ENCODE peak calls at places on chromosomes 1 and 21, in eight cellular contexts. One of them, this sample, is unnamed.

GRCh38 chr1:57922130-57922529 is 498.3 kb upstream of the DAB1 start:
- DNase-seq in GOT3: no peak
- DNase-seq in GF-D8: no peak
- DNase-seq in ELR: no peak
- DNase-seq in neural crest cell: no peak
- DNase-seq in AG09309: no peak
- DNase-seq in endothelial cell: no peak
- DNase-seq in mesendoderm: no peak
- DNase-seq in this sample: no peak

GRCh38 chr1:28170036-28170596 is 6.4 kb downstream of the PTAFR start:
- DNase-seq in GOT3: no peak
- DNase-seq in GF-D8: no peak
- DNase-seq in ELR: no peak
- DNase-seq in neural crest cell: no peak
- DNase-seq in AG09309: no peak
- DNase-seq in endothelial cell: no peak
- DNase-seq in mesendoderm: no peak
- DNase-seq in this sample: no peak

GRCh38 chr1:161439280-161440232 is 65.7 kb upstream of the FCGR2A start:
- DNase-seq in GOT3: no peak
- DNase-seq in GF-D8: no peak
- DNase-seq in ELR: peak
- DNase-seq in neural crest cell: peak
- DNase-seq in AG09309: no peak
- DNase-seq in endothelial cell: no peak
- DNase-seq in mesendoderm: peak
- DNase-seq in this sample: no peak

GRCh38 chr1:201528631-201529260 is 10.2 kb upstream of the NAV1 start:
- DNase-seq in GOT3: no peak
- DNase-seq in GF-D8: no peak
- DNase-seq in ELR: peak
- DNase-seq in neural crest cell: no peak
- DNase-seq in AG09309: no peak
- DNase-seq in endothelial cell: no peak
- DNase-seq in mesendoderm: no peak
- DNase-seq in this sample: no peak

GRCh38 chr1:1359668-1360468 is 1.5 kb upstream of the MXRA8 start:
- DNase-seq in GOT3: no peak
- DNase-seq in GF-D8: no peak
- DNase-seq in ELR: peak
- DNase-seq in neural crest cell: no peak
- DNase-seq in AG09309: peak
- DNase-seq in endothelial cell: no peak
- DNase-seq in mesendoderm: no peak
- DNase-seq in this sample: no peak

GRCh38 chr1:228478326-228478725 is 8.9 kb upstream of the RNF187 start:
- DNase-seq in GOT3: no peak
- DNase-seq in GF-D8: no peak
- DNase-seq in ELR: no peak
- DNase-seq in neural crest cell: no peak
- DNase-seq in AG09309: no peak
- DNase-seq in endothelial cell: no peak
- DNase-seq in mesendoderm: peak
- DNase-seq in this sample: no peak

GRCh38 chr1:30785714-30786113 is 28.1 kb upstream of the LAPTM5 start:
- DNase-seq in GOT3: no peak
- DNase-seq in GF-D8: no peak
- DNase-seq in ELR: no peak
- DNase-seq in neural crest cell: no peak
- DNase-seq in AG09309: no peak
- DNase-seq in endothelial cell: no peak
- DNase-seq in mesendoderm: no peak
- DNase-seq in this sample: no peak

GRCh38 chr1:158799689-158800088 is 18.7 kb upstream of the OR6N2 start:
- DNase-seq in GOT3: no peak
- DNase-seq in GF-D8: no peak
- DNase-seq in ELR: no peak
- DNase-seq in neural crest cell: no peak
- DNase-seq in AG09309: no peak
- DNase-seq in endothelial cell: no peak
- DNase-seq in mesendoderm: no peak
- DNase-seq in this sample: no peak

GRCh38 chr1:163747261-163747660 is 425.5 kb downstream of the NUF2 start:
- DNase-seq in GOT3: no peak
- DNase-seq in GF-D8: no peak
- DNase-seq in ELR: no peak
- DNase-seq in neural crest cell: no peak
- DNase-seq in AG09309: no peak
- DNase-seq in endothelial cell: no peak
- DNase-seq in mesendoderm: peak
- DNase-seq in this sample: no peak

GRCh38 chr1:197327776-197328364 is 59.8 kb downstream of the CRB1 start:
- DNase-seq in GOT3: no peak
- DNase-seq in GF-D8: no peak
- DNase-seq in ELR: peak
- DNase-seq in neural crest cell: no peak
- DNase-seq in AG09309: no peak
- DNase-seq in endothelial cell: no peak
- DNase-seq in mesendoderm: no peak
- DNase-seq in this sample: no peak

GRCh38 chr1:29469457-29469856 is 233.1 kb downstream of the PTPRU start:
- DNase-seq in GOT3: no peak
- DNase-seq in GF-D8: no peak
- DNase-seq in ELR: no peak
- DNase-seq in neural crest cell: no peak
- DNase-seq in AG09309: no peak
- DNase-seq in endothelial cell: no peak
- DNase-seq in mesendoderm: no peak
- DNase-seq in this sample: no peak

GRCh38 chr1:228459091-228459993 is 27.8 kb upstream of the RNF187 start:
- DNase-seq in GOT3: no peak
- DNase-seq in GF-D8: no peak
- DNase-seq in ELR: peak
- DNase-seq in neural crest cell: peak
- DNase-seq in AG09309: peak
- DNase-seq in endothelial cell: peak
- DNase-seq in mesendoderm: peak
- DNase-seq in this sample: peak

GRCh38 chr1:84365225-84366221 is 32.8 kb upstream of the DNASE2B start:
- DNase-seq in GOT3: no peak
- DNase-seq in GF-D8: no peak
- DNase-seq in ELR: peak
- DNase-seq in neural crest cell: no peak
- DNase-seq in AG09309: peak
- DNase-seq in endothelial cell: no peak
- DNase-seq in mesendoderm: no peak
- DNase-seq in this sample: peak

GRCh38 chr1:61975621-61976020 is 219.0 kb upstream of the L1TD1 start:
- DNase-seq in GOT3: no peak
- DNase-seq in GF-D8: no peak
- DNase-seq in ELR: no peak
- DNase-seq in neural crest cell: no peak
- DNase-seq in AG09309: no peak
- DNase-seq in endothelial cell: no peak
- DNase-seq in mesendoderm: peak
- DNase-seq in this sample: no peak

GRCh38 chr1:178374016-178374415 is 122.7 kb downstream of the CLEC20A start:
- DNase-seq in GOT3: no peak
- DNase-seq in GF-D8: no peak
- DNase-seq in ELR: no peak
- DNase-seq in neural crest cell: no peak
- DNase-seq in AG09309: no peak
- DNase-seq in endothelial cell: no peak
- DNase-seq in mesendoderm: peak
- DNase-seq in this sample: no peak

GRCh38 chr1:184929711-184930202 is 44.6 kb downstream of the NIBAN1 start:
- DNase-seq in GOT3: no peak
- DNase-seq in GF-D8: no peak
- DNase-seq in ELR: no peak
- DNase-seq in neural crest cell: no peak
- DNase-seq in AG09309: no peak
- DNase-seq in endothelial cell: peak
- DNase-seq in mesendoderm: no peak
- DNase-seq in this sample: no peak

GRCh38 chr1:119449964-119450363 is 35.0 kb downstream of the HSD3B2 start:
- DNase-seq in GOT3: no peak
- DNase-seq in GF-D8: no peak
- DNase-seq in ELR: peak
- DNase-seq in neural crest cell: no peak
- DNase-seq in AG09309: no peak
- DNase-seq in endothelial cell: no peak
- DNase-seq in mesendoderm: peak
- DNase-seq in this sample: no peak

GRCh38 chr1:72271555-72272096 is 10.7 kb downstream of the NEGR1 start:
- DNase-seq in GOT3: no peak
- DNase-seq in GF-D8: no peak
- DNase-seq in ELR: no peak
- DNase-seq in neural crest cell: no peak
- DNase-seq in AG09309: no peak
- DNase-seq in endothelial cell: no peak
- DNase-seq in mesendoderm: no peak
- DNase-seq in this sample: no peak

GRCh38 chr1:24749257-24749656 is 4.0 kb downstream of the CLIC4 start:
- DNase-seq in GOT3: no peak
- DNase-seq in GF-D8: no peak
- DNase-seq in ELR: no peak
- DNase-seq in neural crest cell: no peak
- DNase-seq in AG09309: no peak
- DNase-seq in endothelial cell: no peak
- DNase-seq in mesendoderm: no peak
- DNase-seq in this sample: no peak

GRCh38 chr1:156624814-156625435 is 5.7 kb downstream of the HAPLN2 start:
- DNase-seq in GOT3: no peak
- DNase-seq in GF-D8: no peak
- DNase-seq in ELR: no peak
- DNase-seq in neural crest cell: no peak
- DNase-seq in AG09309: no peak
- DNase-seq in endothelial cell: no peak
- DNase-seq in mesendoderm: no peak
- DNase-seq in this sample: no peak

GRCh38 chr1:117540532-117540931 is 65.3 kb upstream of the TENT5C start:
- DNase-seq in GOT3: no peak
- DNase-seq in GF-D8: no peak
- DNase-seq in ELR: no peak
- DNase-seq in neural crest cell: no peak
- DNase-seq in AG09309: no peak
- DNase-seq in endothelial cell: no peak
- DNase-seq in mesendoderm: no peak
- DNase-seq in this sample: no peak

GRCh38 chr1:943545-944340 is 15.3 kb downstream of the NOC2L start:
- DNase-seq in GOT3: no peak
- DNase-seq in GF-D8: no peak
- DNase-seq in ELR: no peak
- DNase-seq in neural crest cell: no peak
- DNase-seq in AG09309: no peak
- DNase-seq in endothelial cell: no peak
- DNase-seq in mesendoderm: no peak
- DNase-seq in this sample: no peak

GRCh38 chr1:26848947-26849774 is 13.8 kb upstream of the SFN start:
- DNase-seq in GOT3: peak
- DNase-seq in GF-D8: no peak
- DNase-seq in ELR: peak
- DNase-seq in neural crest cell: no peak
- DNase-seq in AG09309: peak
- DNase-seq in endothelial cell: no peak
- DNase-seq in mesendoderm: no peak
- DNase-seq in this sample: peak

GRCh38 chr1:228017356-228018124 is 10.7 kb downstream of the WNT3A start:
- DNase-seq in GOT3: no peak
- DNase-seq in GF-D8: no peak
- DNase-seq in ELR: no peak
- DNase-seq in neural crest cell: no peak
- DNase-seq in AG09309: no peak
- DNase-seq in endothelial cell: no peak
- DNase-seq in mesendoderm: no peak
- DNase-seq in this sample: no peak

GRCh38 chr1:89762431-89762800 is 58.4 kb upstream of the LRRC8D start:
- DNase-seq in GOT3: no peak
- DNase-seq in GF-D8: no peak
- DNase-seq in ELR: no peak
- DNase-seq in neural crest cell: no peak
- DNase-seq in AG09309: no peak
- DNase-seq in endothelial cell: no peak
- DNase-seq in mesendoderm: no peak
- DNase-seq in this sample: no peak

GRCh38 chr1:246897302-246897701 is 34.4 kb downstream of the AHCTF1 start:
- DNase-seq in GOT3: no peak
- DNase-seq in GF-D8: no peak
- DNase-seq in ELR: no peak
- DNase-seq in neural crest cell: no peak
- DNase-seq in AG09309: no peak
- DNase-seq in endothelial cell: no peak
- DNase-seq in mesendoderm: no peak
- DNase-seq in this sample: no peak

GRCh38 chr21:28959367-28960099 is 33.1 kb downstream of the LTN1 start:
- DNase-seq in GOT3: no peak
- DNase-seq in GF-D8: no peak
- DNase-seq in ELR: peak
- DNase-seq in neural crest cell: no peak
- DNase-seq in AG09309: peak
- DNase-seq in endothelial cell: no peak
- DNase-seq in mesendoderm: no peak
- DNase-seq in this sample: peak

GRCh38 chr1:10225573-10225972 is 15.2 kb downstream of the KIF1B start:
- DNase-seq in GOT3: no peak
- DNase-seq in GF-D8: no peak
- DNase-seq in ELR: peak
- DNase-seq in neural crest cell: no peak
- DNase-seq in AG09309: peak
- DNase-seq in endothelial cell: no peak
- DNase-seq in mesendoderm: no peak
- DNase-seq in this sample: no peak

GRCh38 chr1:224338150-224338838 is 8.3 kb upstream of the NVL start:
- DNase-seq in GOT3: no peak
- DNase-seq in GF-D8: no peak
- DNase-seq in ELR: peak
- DNase-seq in neural crest cell: no peak
- DNase-seq in AG09309: no peak
- DNase-seq in endothelial cell: no peak
- DNase-seq in mesendoderm: peak
- DNase-seq in this sample: no peak

GRCh38 chr1:46622341-46622740 is 5.7 kb upstream of the MOB3C start:
- DNase-seq in GOT3: no peak
- DNase-seq in GF-D8: no peak
- DNase-seq in ELR: peak
- DNase-seq in neural crest cell: no peak
- DNase-seq in AG09309: no peak
- DNase-seq in endothelial cell: peak
- DNase-seq in mesendoderm: peak
- DNase-seq in this sample: no peak

GRCh38 chr1:243496173-243496553 is 240.3 kb downstream of the SDCCAG8 start:
- DNase-seq in GOT3: no peak
- DNase-seq in GF-D8: no peak
- DNase-seq in ELR: no peak
- DNase-seq in neural crest cell: no peak
- DNase-seq in AG09309: no peak
- DNase-seq in endothelial cell: no peak
- DNase-seq in mesendoderm: no peak
- DNase-seq in this sample: no peak

GRCh38 chr1:158013840-158014520 is 20.5 kb downstream of the KIRREL1 start:
- DNase-seq in GOT3: no peak
- DNase-seq in GF-D8: no peak
- DNase-seq in ELR: no peak
- DNase-seq in neural crest cell: no peak
- DNase-seq in AG09309: no peak
- DNase-seq in endothelial cell: no peak
- DNase-seq in mesendoderm: no peak
- DNase-seq in this sample: no peak

GRCh38 chr1:192610114-192610958 is 25.6 kb upstream of the RGS13 start:
- DNase-seq in GOT3: no peak
- DNase-seq in GF-D8: no peak
- DNase-seq in ELR: peak
- DNase-seq in neural crest cell: no peak
- DNase-seq in AG09309: no peak
- DNase-seq in endothelial cell: no peak
- DNase-seq in mesendoderm: no peak
- DNase-seq in this sample: no peak

This sample was measured in GM04503.